ENCODE peak calls at places on chromosomes 2 and 18, in five cellular contexts. K, W, G, X and Q are unnamed samples.
A peak's percentile ranks its signal among the peaks of the same experiment; 100 is the strongest.

GRCh38 chr2:11680181-11680900 is 10.3 kb upstream of the NTSR2 start:
- DNase-seq in K (no peak), W (no peak), G (no peak), X (no peak), Q (no peak)

GRCh38 chr2:183284606-183285005 is 160.4 kb downstream of the NUP35 start:
- DNase-seq in K (peak; percentile 86), W (peak; percentile 98), G (peak; percentile 71), X (peak; percentile 63), Q (no peak)

GRCh38 chr2:46669996-46670793 is 190.8 kb downstream of the TMEM247 start:
- DNase-seq in K (peak; percentile 39), W (peak; percentile 38), G (peak; percentile 38), X (peak; percentile 60), Q (no peak)

GRCh38 chr2:241296767-241297166 is 18.7 kb downstream of the HDLBP start:
- DNase-seq in K (no peak), W (no peak), G (no peak), X (no peak), Q (no peak)

GRCh38 chr18:3625717-3626091 is 175.7 kb downstream of the TGIF1 start:
- DNase-seq in K (peak; percentile 65), W (no peak), G (no peak), X (no peak), Q (no peak)

GRCh38 chr2:172996387-172996961 is 79.2 kb upstream of the MAP3K20 start:
- DNase-seq in K (peak; percentile 27), W (no peak), G (no peak), X (no peak), Q (no peak)

GRCh38 chr18:9705183-9705864 is 2.8 kb upstream of the RAB31 start:
- DNase-seq in K (no peak), W (no peak), G (no peak), X (peak; percentile 66), Q (no peak)

GRCh38 chr2:218569661-218570500 is 1.2 kb downstream of the CNOT9 start:
- DNase-seq in K (peak; percentile 52), W (peak; percentile 28), G (peak; percentile 73), X (peak; percentile 56), Q (no peak)

GRCh38 chr2:155866477-155866876 is 466.0 kb downstream of the NR4A2 start:
- DNase-seq in K (no peak), W (no peak), G (no peak), X (no peak), Q (no peak)

GRCh38 chr2:43300222-43300621 is 73.8 kb upstream of the ZFP36L2 start:
- DNase-seq in K (no peak), W (no peak), G (no peak), X (no peak), Q (no peak)

GRCh38 chr2:96156926-96157648 is 11.8 kb upstream of the DUSP2 start:
- DNase-seq in K (no peak), W (no peak), G (no peak), X (no peak), Q (no peak)

GRCh38 chr2:44747794-44748193 is 193.7 kb upstream of the SIX3 start:
- DNase-seq in K (no peak), W (no peak), G (no peak), X (no peak), Q (no peak)

GRCh38 chr2:65031341-65032015 is 24.7 kb upstream of the CEP68 start:
- DNase-seq in K (no peak), W (no peak), G (no peak), X (peak; percentile 29), Q (no peak)

GRCh38 chr18:63237911-63238710 is 81.5 kb downstream of the BCL2 start:
- DNase-seq in K (peak; percentile 93), W (peak; percentile 71), G (peak; percentile 54), X (peak; percentile 96), Q (peak; percentile 63)

GRCh38 chr2:43117521-43118143 is 108.8 kb downstream of the ZFP36L2 start:
- DNase-seq in K (no peak), W (no peak), G (no peak), X (peak; percentile 59), Q (no peak)

GRCh38 chr2:79831919-79832318 is 319.1 kb downstream of the CTNNA2 start:
- DNase-seq in K (no peak), W (no peak), G (no peak), X (no peak), Q (no peak)

GRCh38 chr2:69843993-69844392 is 14.5 kb downstream of the GMCL1 start:
- DNase-seq in K (no peak), W (no peak), G (no peak), X (no peak), Q (no peak)

GRCh38 chr2:122993592-122993991 is 1031.5 kb upstream of the CNTNAP5 start:
- DNase-seq in K (no peak), W (no peak), G (no peak), X (no peak), Q (no peak)

GRCh38 chr18:41737218-41737617 is 217.8 kb upstream of the PIK3C3 start:
- DNase-seq in K (no peak), W (no peak), G (no peak), X (no peak), Q (no peak)

GRCh38 chr2:101431486-101431885 is 43.4 kb downstream of the RFX8 start:
- DNase-seq in K (no peak), W (no peak), G (no peak), X (no peak), Q (no peak)

GRCh38 chr2:128503358-128504241 is 184.9 kb upstream of the HS6ST1 start:
- DNase-seq in K (no peak), W (no peak), G (no peak), X (peak; percentile 6), Q (no peak)

GRCh38 chr2:133841905-133842304 is 273.6 kb upstream of the NCKAP5 start:
- DNase-seq in K (peak; percentile 98), W (peak; percentile 93), G (peak; percentile 45), X (peak; percentile 99), Q (peak; percentile 41)

GRCh38 chr2:211457325-211457724 is 900.9 kb downstream of the CPS1 start:
- DNase-seq in K (no peak), W (no peak), G (no peak), X (no peak), Q (no peak)

GRCh38 chr2:212156114-212156513 is 382.5 kb downstream of the ERBB4 start:
- DNase-seq in K (no peak), W (no peak), G (no peak), X (no peak), Q (no peak)

GRCh38 chr2:234158812-234159211 is 108.3 kb downstream of the SPP2 start:
- DNase-seq in K (peak; percentile 16), W (no peak), G (no peak), X (no peak), Q (no peak)

GRCh38 chr18:76991021-76991688 is 141.4 kb downstream of the MBP start:
- DNase-seq in K (no peak), W (no peak), G (no peak), X (no peak), Q (no peak)

GRCh38 chr2:102667072-102667471 is 47.7 kb downstream of the SLC9A2 start:
- DNase-seq in K (no peak), W (no peak), G (no peak), X (no peak), Q (no peak)

GRCh38 chr2:119049968-119050657 is 108.1 kb downstream of the MARCO start:
- DNase-seq in K (peak; percentile 24), W (no peak), G (no peak), X (no peak), Q (no peak)

GRCh38 chr2:98778741-98779483 is 48.0 kb upstream of the MGAT4A start:
- DNase-seq in K (no peak), W (no peak), G (no peak), X (no peak), Q (no peak)

GRCh38 chr2:65294701-65295100 is 67.1 kb downstream of the ACTR2 start:
- DNase-seq in K (no peak), W (no peak), G (no peak), X (no peak), Q (no peak)

GRCh38 chr2:164808776-164809175 is 32.8 kb downstream of the COBLL1 start:
- DNase-seq in K (no peak), W (no peak), G (no peak), X (peak; percentile 77), Q (no peak)

GRCh38 chr2:10019174-10019971 is 24.0 kb upstream of the KLF11 start:
- DNase-seq in K (no peak), W (no peak), G (no peak), X (no peak), Q (no peak)

GRCh38 chr2:62475172-62476011 is 30.6 kb downstream of the TMEM17 start:
- DNase-seq in K (peak; percentile 29), W (no peak), G (no peak), X (no peak), Q (no peak)

GRCh38 chr18:48079885-48080284 is 149.4 kb upstream of the SMAD2 start:
- DNase-seq in K (no peak), W (no peak), G (no peak), X (no peak), Q (no peak)